ENCODE peak calls at places on chromosomes 5 and 9, in seven cellular contexts. S is heart left ventricle, C is GM12865, M is IMR-90, O is CD14-positive monocyte, J is AG04449, N is neural crest cell. P is an unnamed sample.

GRCh38 chr9:16571127-16571848 is 299.2 kb downstream of the BNC2 start:
- DNase-seq in S (no peak), C (no peak), M (peak; percentile 43), O (no peak), J (no peak), N (no peak), P (no peak)

GRCh38 chr9:115262952-115263351 is 145.0 kb upstream of the TNC start:
- DNase-seq in S (no peak), C (no peak), M (peak; percentile 6), O (no peak), J (no peak), N (no peak), P (no peak)

GRCh38 chr9:7368410-7369292 is 430.9 kb downstream of the DMAC1 start:
- DNase-seq in S (no peak), C (no peak), M (peak; percentile 90), O (no peak), J (peak; percentile 2), N (no peak), P (no peak)

GRCh38 chr9:69195681-69196080 is 21.6 kb downstream of the TJP2 start:
- DNase-seq in S (no peak), C (no peak), M (no peak), O (no peak), J (no peak), N (no peak), P (no peak)

GRCh38 chr5:131384181-131384580 is 120.3 kb downstream of the CDC42SE2 start:
- DNase-seq in S (no peak), C (no peak), M (no peak), O (no peak), J (no peak), N (no peak), P (no peak)

GRCh38 chr5:110790673-110791072 is 51.9 kb downstream of the SLC25A46 start:
- DNase-seq in S (no peak), C (no peak), M (peak; percentile 82), O (no peak), J (peak; percentile 4), N (no peak), P (no peak)

GRCh38 chr5:59357421-59357977 is 536.0 kb downstream of the PDE4D start:
- DNase-seq in S (peak; percentile 55), C (no peak), M (peak; percentile 8), O (no peak), J (no peak), N (no peak), P (no peak)

GRCh38 chr5:55226934-55227737 is at the start of gene MCIDAS:
- DNase-seq in S (peak; percentile 28), C (peak; percentile 60), M (peak; percentile 6), O (no peak), J (no peak), N (peak; percentile 57), P (peak; percentile 84)

GRCh38 chr5:139733698-139734491 is 61.7 kb upstream of the PSD2 start:
- DNase-seq in S (no peak), C (no peak), M (no peak), O (no peak), J (no peak), N (peak; percentile 51), P (no peak)

GRCh38 chr5:157484768-157485167 is 24.8 kb downstream of the NIPAL4 start:
- DNase-seq in S (no peak), C (no peak), M (peak; percentile 23), O (peak; percentile 65), J (no peak), N (no peak), P (no peak)

GRCh38 chr5:157046041-157046440 is 12.9 kb downstream of the HAVCR1 start:
- DNase-seq in S (peak; percentile 75), C (peak; percentile 5), M (no peak), O (no peak), J (no peak), N (no peak), P (peak; percentile 56)

GRCh38 chr5:145811834-145812625 is 23.1 kb downstream of the PRELID2 start:
- DNase-seq in S (no peak), C (peak; percentile 9), M (peak; percentile 48), O (no peak), J (no peak), N (no peak), P (no peak)

GRCh38 chr5:18772475-18772874 is 1138.2 kb downstream of the TAF11L14 start:
- DNase-seq in S (no peak), C (no peak), M (no peak), O (no peak), J (no peak), N (no peak), P (peak; percentile 15)

GRCh38 chr5:159700016-159700415 is 216.3 kb upstream of the ADRA1B start:
- DNase-seq in S (no peak), C (no peak), M (no peak), O (no peak), J (no peak), N (no peak), P (no peak)

GRCh38 chr5:122129332-122129731 is at the start of gene ZNF474:
- DNase-seq in S (peak; percentile 49), C (no peak), M (peak; percentile 98), O (no peak), J (peak; percentile 94), N (peak; percentile 3), P (no peak)

GRCh38 chr9:87910821-87911220 is 6.9 kb upstream of the SPATA31C1 start:
- DNase-seq in S (no peak), C (no peak), M (no peak), O (no peak), J (no peak), N (no peak), P (no peak)

GRCh38 chr9:91847576-91847975 is 102.5 kb downstream of the ROR2 start:
- DNase-seq in S (no peak), C (peak; percentile 12), M (peak; percentile 74), O (no peak), J (no peak), N (no peak), P (peak; percentile 33)

GRCh38 chr5:143161893-143162520 is 241.5 kb downstream of the NR3C1 start:
- DNase-seq in S (peak; percentile 44), C (no peak), M (peak; percentile 89), O (peak; percentile 91), J (no peak), N (no peak), P (no peak)

GRCh38 chr5:134451618-134452505 is 40.2 kb upstream of the CDKN2AIPNL start:
- DNase-seq in S (peak; percentile 70), C (no peak), M (peak; percentile 86), O (no peak), J (no peak), N (no peak), P (no peak)

GRCh38 chr9:114271556-114272510 is 51.1 kb upstream of the ORM1 start:
- DNase-seq in S (peak; percentile 60), C (no peak), M (peak; percentile 58), O (no peak), J (no peak), N (peak; percentile 37), P (peak; percentile 35)

GRCh38 chr9:135077497-135078200 is 9.8 kb upstream of the OLFM1 start:
- DNase-seq in S (no peak), C (no peak), M (no peak), O (no peak), J (no peak), N (peak; percentile 63), P (peak; percentile 13)

GRCh38 chr5:149857499-149857898 is 87.1 kb downstream of the PDE6A start:
- DNase-seq in S (peak; percentile 95), C (no peak), M (no peak), O (no peak), J (no peak), N (no peak), P (no peak)

GRCh38 chr9:33250458-33250995 is 10.6 kb downstream of the SPINK4 start:
- DNase-seq in S (no peak), C (no peak), M (peak; percentile 85), O (no peak), J (no peak), N (no peak), P (no peak)

GRCh38 chr5:73233461-73234151 is 60.6 kb downstream of the TMEM174 start:
- DNase-seq in S (no peak), C (no peak), M (no peak), O (no peak), J (no peak), N (no peak), P (peak; percentile 36)
- TF ChIP-seq CTCF in S (peak; percentile 5), C (no peak), M (no peak), O (no peak), J (peak; percentile 34), N (no peak), P (no peak)

GRCh38 chr5:66333192-66333591 is 189.1 kb downstream of the SREK1 start:
- DNase-seq in S (peak; percentile 50), C (no peak), M (no peak), O (no peak), J (no peak), N (no peak), P (no peak)

GRCh38 chr5:66326276-66326675 is 182.2 kb downstream of the SREK1 start:
- DNase-seq in S (no peak), C (no peak), M (no peak), O (no peak), J (no peak), N (no peak), P (no peak)

GRCh38 chr5:66327008-66327407 is 182.9 kb downstream of the SREK1 start:
- DNase-seq in S (peak; percentile 31), C (no peak), M (no peak), O (no peak), J (no peak), N (no peak), P (no peak)

GRCh38 chr5:66324357-66324756 is 180.3 kb downstream of the SREK1 start:
- DNase-seq in S (peak; percentile 89), C (no peak), M (no peak), O (no peak), J (no peak), N (no peak), P (no peak)

GRCh38 chr5:66329078-66329477 is 185.0 kb downstream of the SREK1 start:
- DNase-seq in S (no peak), C (no peak), M (no peak), O (no peak), J (no peak), N (no peak), P (peak; percentile 46)
- TF ChIP-seq CTCF in S (no peak), C (no peak), M (no peak), O (no peak), J (no peak), N (no peak), P (no peak)

DNA sequence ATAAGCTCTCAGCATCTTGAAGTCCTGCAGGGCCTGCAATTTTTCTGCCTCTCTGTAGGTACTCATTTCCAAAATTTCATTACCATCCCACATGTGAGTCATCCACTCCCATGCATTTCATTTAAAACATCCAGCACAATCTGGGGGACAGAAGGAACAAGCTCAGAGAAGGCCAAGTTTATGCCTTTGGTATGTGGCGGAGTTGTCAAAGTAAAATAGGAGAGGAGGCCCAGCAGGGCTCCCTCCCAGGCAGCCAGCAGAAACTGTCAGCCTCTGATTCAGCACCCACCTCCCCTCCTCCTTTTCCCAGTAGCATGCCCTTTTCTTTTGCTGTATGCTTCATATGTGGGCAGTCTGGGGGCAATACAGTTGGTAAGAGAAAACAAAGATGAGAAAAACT is 126.4 kb upstream of the ZNF366 start:
- DNase-seq in S (no peak), C (no peak), M (peak; percentile 82), O (no peak), J (peak; percentile 64), N (no peak), P (no peak)
- TF ChIP-seq CTCF in S (no peak), C (no peak), M (no peak), O (no peak), J (no peak), N (no peak), P (no peak)

DNA sequence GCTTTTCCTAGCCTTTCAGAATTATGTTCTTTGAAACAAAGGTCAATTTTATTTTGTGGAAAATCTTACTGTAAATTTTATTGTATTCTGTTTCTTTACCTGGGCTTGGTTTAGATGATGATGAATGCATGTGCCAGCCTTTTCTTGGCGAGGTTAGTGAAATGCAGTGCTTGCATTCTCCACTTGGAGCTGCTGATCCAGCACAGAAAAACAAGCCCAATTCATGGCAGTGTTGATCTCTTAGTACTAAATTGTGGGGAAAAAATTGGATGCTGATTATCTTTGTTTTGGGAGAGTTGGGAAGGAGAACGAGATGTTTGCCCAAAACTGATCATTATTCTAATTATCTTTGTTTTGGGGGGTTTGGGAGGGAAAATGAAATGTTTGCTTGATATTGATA is 3.7 kb downstream of the HABP4 start:
- DNase-seq in S (no peak), C (peak; percentile 12), M (peak; percentile 47), O (no peak), J (no peak), N (no peak), P (peak; percentile 26)
- TF ChIP-seq CTCF in S (peak; percentile 63), C (peak; percentile 16), M (peak; percentile 50), O (no peak), J (peak; percentile 59), N (peak; percentile 59), P (peak; percentile 37)

P was measured in activated CD8-positive, alpha-beta T cell treated with anti-CD3 and anti-CD28 coated beads for 36 hours.